ENCODE peak calls at places on chromosomes 3 and 15, in six cellular contexts. F is CD8-positive, alpha-beta memory T cell; P is activated T-helper 1 cell treated with Interleukin-2 at 50 U/mL for 16 hours; A is T47D; H is stimulated activated CD4-positive, alpha-beta T cell treated with anti-CD3 and anti-CD28 coated beads, Interleukin-15, amount 100 ng/mL, for 1 hour; T is GDM1. S is an unnamed sample.

GRCh38 chr15:91630090-91630489 is 223.4 kb upstream of the SLCO3A1 start:
- DNase-seq in F (no peak), P (no peak), A (no peak), H (no peak), T (no peak), S (no peak)

GRCh38 chr15:79065744-79066376 is 24.7 kb downstream of the RASGRF1 start:
- DNase-seq in F (no peak), P (no peak), A (no peak), H (no peak), T (no peak), S (no peak)

GRCh38 chr3:52715714-52716305 is 9.9 kb downstream of the SPCS1 start:
- DNase-seq in F (no peak), P (no peak), A (no peak), H (no peak), T (no peak), S (no peak)

GRCh38 chr3:67077656-67078055 is 79.5 kb downstream of the KBTBD8 start:
- DNase-seq in F (no peak), P (no peak), A (no peak), H (no peak), T (no peak), S (no peak)

GRCh38 chr3:42071720-42072582 is 19.2 kb upstream of the TRAK1 start:
- DNase-seq in F (no peak), P (no peak), A (peak), H (no peak), T (peak), S (no peak)

GRCh38 chr3:79368403-79368802 is 399.4 kb downstream of the ROBO1 start:
- DNase-seq in F (no peak), P (no peak), A (no peak), H (no peak), T (no peak), S (no peak)

GRCh38 chr3:50370594-50370993 is 11.3 kb upstream of the TMEM115 start:
- DNase-seq in F (no peak), P (no peak), A (no peak), H (no peak), T (no peak), S (no peak)

GRCh38 chr3:60289356-60289935 is 961.8 kb downstream of the FHIT start:
- DNase-seq in F (no peak), P (no peak), A (no peak), H (no peak), T (no peak), S (no peak)

GRCh38 chr3:153138267-153139210 is 23.5 kb upstream of the RAP2B start:
- DNase-seq in F (no peak), P (no peak), A (peak), H (peak), T (no peak), S (no peak)

GRCh38 chr15:25691544-25692430 is 171.3 kb downstream of the ATP10A start:
- DNase-seq in F (no peak), P (no peak), A (no peak), H (no peak), T (no peak), S (no peak)

GRCh38 chr15:65044724-65045481 is at the start of gene SLC51B:
- DNase-seq in F (no peak), P (no peak), A (no peak), H (no peak), T (no peak), S (no peak)

GRCh38 chr3:155230382-155230781 is 63.1 kb downstream of the STRIT1 start:
- DNase-seq in F (no peak), P (no peak), A (no peak), H (no peak), T (no peak), S (no peak)

GRCh38 chr3:133828576-133829309 is 23.1 kb downstream of the SRPRB start:
- DNase-seq in F (no peak), P (no peak), A (no peak), H (no peak), T (no peak), S (no peak)

GRCh38 chr3:188126271-188126670 is 27.7 kb upstream of the LPP start:
- DNase-seq in F (no peak), P (no peak), A (no peak), H (no peak), T (no peak), S (no peak)

GRCh38 chr3:102106421-102107097 is 257.2 kb downstream of the NFKBIZ start:
- DNase-seq in F (no peak), P (no peak), A (no peak), H (no peak), T (no peak), S (no peak)

GRCh38 chr3:120693439-120694172 is 11.6 kb upstream of the HGD start:
- DNase-seq in F (no peak), P (no peak), A (peak), H (no peak), T (no peak), S (no peak)

GRCh38 chr15:41011055-41011815 is 58.0 kb downstream of the CHAC1 start:
- DNase-seq in F (no peak), P (no peak), A (no peak), H (no peak), T (no peak), S (no peak)

GRCh38 chr3:123272547-123272946 is 70.8 kb downstream of the SEC22A start:
- DNase-seq in F (no peak), P (no peak), A (no peak), H (no peak), T (no peak), S (no peak)

GRCh38 chr3:46853441-46854410 is 9.5 kb downstream of the MYL3 start:
- DNase-seq in F (no peak), P (no peak), A (no peak), H (no peak), T (no peak), S (no peak)

GRCh38 chr15:58491151-58491473 is 59.3 kb downstream of the LIPC start:
- DNase-seq in F (no peak), P (no peak), A (no peak), H (no peak), T (no peak), S (no peak)

GRCh38 chr3:160565442-160566403 is at the start of gene KPNA4:
- DNase-seq in F (peak), P (peak), A (peak), H (peak), T (peak), S (peak)

GRCh38 chr15:40344631-40345120 is 3.9 kb upstream of the CCDC9B start:
- DNase-seq in F (peak), P (peak), A (peak), H (peak), T (peak), S (no peak)

GRCh38 chr15:51809457-51809856 is 20.0 kb upstream of the TMOD3 start:
- DNase-seq in F (no peak), P (no peak), A (no peak), H (no peak), T (no peak), S (no peak)

GRCh38 chr3:27557411-27557810 is 73.2 kb upstream of the SLC4A7 start:
- DNase-seq in F (no peak), P (no peak), A (no peak), H (no peak), T (no peak), S (no peak)

GRCh38 chr3:58688563-58688962 is 22.0 kb upstream of the FAM3D start:
- DNase-seq in F (no peak), P (no peak), A (no peak), H (no peak), T (no peak), S (no peak)

GRCh38 chr15:63599401-63600000 is 2.3 kb downstream of the FBXL22 start:
- DNase-seq in F (peak), P (peak), A (peak), H (peak), T (peak), S (no peak)

GRCh38 chr3:108564564-108564963 is 24.7 kb downstream of the CIP2A start:
- DNase-seq in F (no peak), P (no peak), A (no peak), H (no peak), T (no peak), S (no peak)

GRCh38 chr15:82052751-82053150 is 6.9 kb upstream of the MEX3B start:
- DNase-seq in F (no peak), P (no peak), A (no peak), H (no peak), T (no peak), S (no peak)

GRCh38 chr3:13110678-13111116 is 37.5 kb upstream of the IQSEC1 start:
- DNase-seq in F (no peak), P (no peak), A (peak), H (no peak), T (no peak), S (no peak)

GRCh38 chr15:90959894-90960293 is 5.2 kb downstream of the RCCD1 start:
- DNase-seq in F (no peak), P (no peak), A (no peak), H (no peak), T (no peak), S (no peak)

GRCh38 chr3:12273045-12273695 is 15.7 kb upstream of the PPARG start:
- DNase-seq in F (no peak), P (no peak), A (no peak), H (no peak), T (no peak), S (no peak)

GRCh38 chr3:186342197-186342596 is 19.8 kb downstream of the DGKG start:
- DNase-seq in F (no peak), P (no peak), A (no peak), H (no peak), T (no peak), S (no peak)

GRCh38 chr15:78374436-78375393 is 34.6 kb downstream of the CRABP1 start:
- DNase-seq in F (no peak), P (no peak), A (no peak), H (no peak), T (peak), S (no peak)

GRCh38 chr15:61080209-61081027 is 148.7 kb downstream of the RORA start:
- DNase-seq in F (no peak), P (no peak), A (no peak), H (no peak), T (no peak), S (no peak)

GRCh38 chr15:60373745-60374144 is 24.0 kb downstream of the ANXA2 start:
- DNase-seq in F (no peak), P (no peak), A (no peak), H (no peak), T (no peak), S (no peak)

GRCh38 chr15:20106026-20106425 is 435.6 kb downstream of the GOLGA6L6 start:
- DNase-seq in F (no peak), P (no peak), A (no peak), H (no peak), T (no peak), S (no peak)

GRCh38 chr15:41207687-41208448 is 22.7 kb downstream of the EXD1 start:
- DNase-seq in F (no peak), P (no peak), A (no peak), H (no peak), T (no peak), S (no peak)